ENCODE peak calls at places on chromosomes 6 and 20, in ten cellular contexts. B, Z, P, G, Q, C, D, M, E and O are unnamed samples.

GRCh38 chr6:1223312-1223603 is 88.6 kb upstream of the FOXQ1 start:
- DNase-seq in M (no peak), E (no peak), B (no peak), D (no peak), Z (no peak), P (no peak), Q (no peak), C (no peak), G (no peak), O (no peak)

GRCh38 chr6:126667728-126668127 is 327.8 kb downstream of the CENPW start:
- DNase-seq in Z (no peak), P (no peak), B (no peak), G (no peak), C (no peak), Q (no peak), M (no peak), E (no peak), D (no peak), O (no peak)

GRCh38 chr20:29878281-29878741 is 1379.2 kb upstream of the DEFB115 start:
- DNase-seq in B (no peak), C (no peak), Z (no peak), Q (no peak), D (peak; percentile 69), M (no peak), G (no peak), P (peak; percentile 19), E (no peak), O (no peak)

GRCh38 chr6:169469028-169469427 is 215.4 kb upstream of the THBS2 start:
- DNase-seq in C (no peak), E (no peak), M (no peak), B (no peak), G (no peak), Q (no peak), Z (no peak), D (no peak), P (no peak), O (no peak)

GRCh38 chr20:58103517-58103904 is 124.9 kb downstream of the ANKRD60 start:
- DNase-seq in E (no peak), D (no peak), P (no peak), M (no peak), Q (no peak), C (no peak), G (no peak), B (no peak), Z (no peak), O (no peak)

GRCh38 chr20:5947276-5947675 is 3.1 kb downstream of the TRMT6 start:
- DNase-seq in Q (peak; percentile 60), G (no peak), D (no peak), Z (no peak), B (no peak), P (peak; percentile 80), M (no peak), C (no peak), E (no peak), O (no peak)

GRCh38 chr6:31615748-31616147 is 714 bp downstream of the AIF1 start:
- DNase-seq in B (no peak), G (no peak), C (no peak), Q (no peak), M (no peak), Z (no peak), E (peak; percentile 13), P (no peak), D (no peak), O (no peak)

GRCh38 chr6:51060262-51060762 is 241.6 kb downstream of the TFAP2B start:
- DNase-seq in Q (no peak), G (no peak), Z (no peak), D (no peak), M (no peak), B (no peak), C (no peak), E (no peak), P (no peak), O (no peak)

GRCh38 chr6:3119040-3119723 is 671 bp downstream of the BPHL start:
- DNase-seq in M (no peak), G (no peak), D (peak; percentile 16), P (peak; percentile 35), E (no peak), Q (peak; percentile 32), Z (no peak), B (no peak), C (peak; percentile 42), O (no peak)

GRCh38 chr6:108707328-108707976 is 140.8 kb upstream of the ARMC2 start:
- DNase-seq in G (no peak), D (no peak), M (no peak), Q (no peak), B (no peak), E (no peak), P (no peak), C (no peak), Z (no peak), O (no peak)

GRCh38 chr20:24488800-24489175 is 19.4 kb downstream of the SYNDIG1 start:
- DNase-seq in Z (no peak), P (no peak), G (no peak), B (no peak), E (no peak), Q (no peak), D (no peak), C (no peak), M (no peak), O (no peak)

GRCh38 chr20:24490598-24490997 is 21.2 kb downstream of the SYNDIG1 start:
- DNase-seq in Z (no peak), P (no peak), B (no peak), D (no peak), Q (no peak), M (no peak), C (no peak), G (no peak), E (no peak), O (no peak)

GRCh38 chr20:24489193-24489592 is 19.8 kb downstream of the SYNDIG1 start:
- DNase-seq in P (no peak), C (no peak), Z (no peak), M (no peak), B (no peak), G (no peak), D (no peak), Q (no peak), E (no peak), O (no peak)

GRCh38 chr20:24491043-24491756 is 21.8 kb downstream of the SYNDIG1 start:
- DNase-seq in B (no peak), E (no peak), G (no peak), C (no peak), D (no peak), Q (no peak), M (no peak), P (no peak), Z (no peak), O (no peak)

GRCh38 chr20:24489631-24490260 is 20.3 kb downstream of the SYNDIG1 start:
- DNase-seq in G (peak; percentile 15), E (no peak), Q (no peak), M (no peak), Z (no peak), B (no peak), D (no peak), C (no peak), P (no peak), O (no peak)
- TF ChIP-seq CTCF in G (no peak), E (no peak), Q (no peak), M (no peak), Z (no peak), B (no peak), D (no peak), C (no peak), P (no peak), O (no peak)

GRCh38 chr6:111872521-111873177 is 603 bp downstream of the FYN start:
- DNase-seq in Q (no peak), E (peak; percentile 56), G (peak; percentile 34), C (peak; percentile 55), M (peak; percentile 56), P (no peak), D (no peak), B (no peak), Z (peak; percentile 69), O (peak; percentile 61)
- TF ChIP-seq CTCF in Q (no peak), E (no peak), G (peak; percentile 6), C (no peak), M (no peak), P (no peak), D (no peak), B (no peak), Z (no peak), O (no peak)

GRCh38 chr20:3277686-3278465 is 38.9 kb upstream of the SLC4A11 start:
- DNase-seq in D (no peak), B (no peak), M (no peak), Z (no peak), C (no peak), P (no peak), E (no peak), G (no peak), Q (no peak), O (no peak)

GRCh38 chr20:3275064-3275935 is 36.3 kb upstream of the SLC4A11 start:
- DNase-seq in C (no peak), G (no peak), B (no peak), Z (no peak), M (no peak), P (no peak), E (no peak), Q (no peak), D (no peak), O (no peak)

GRCh38 chr20:3275966-3276365 is 37.0 kb upstream of the SLC4A11 start:
- DNase-seq in G (no peak), B (no peak), M (no peak), D (no peak), Z (no peak), C (peak; percentile 66), Q (no peak), E (no peak), P (no peak), O (no peak)

GRCh38 chr20:3273371-3273770 is 34.4 kb upstream of the SLC4A11 start:
- DNase-seq in C (no peak), B (no peak), G (no peak), E (no peak), Z (no peak), Q (no peak), M (no peak), P (no peak), D (no peak), O (no peak)

DNA sequence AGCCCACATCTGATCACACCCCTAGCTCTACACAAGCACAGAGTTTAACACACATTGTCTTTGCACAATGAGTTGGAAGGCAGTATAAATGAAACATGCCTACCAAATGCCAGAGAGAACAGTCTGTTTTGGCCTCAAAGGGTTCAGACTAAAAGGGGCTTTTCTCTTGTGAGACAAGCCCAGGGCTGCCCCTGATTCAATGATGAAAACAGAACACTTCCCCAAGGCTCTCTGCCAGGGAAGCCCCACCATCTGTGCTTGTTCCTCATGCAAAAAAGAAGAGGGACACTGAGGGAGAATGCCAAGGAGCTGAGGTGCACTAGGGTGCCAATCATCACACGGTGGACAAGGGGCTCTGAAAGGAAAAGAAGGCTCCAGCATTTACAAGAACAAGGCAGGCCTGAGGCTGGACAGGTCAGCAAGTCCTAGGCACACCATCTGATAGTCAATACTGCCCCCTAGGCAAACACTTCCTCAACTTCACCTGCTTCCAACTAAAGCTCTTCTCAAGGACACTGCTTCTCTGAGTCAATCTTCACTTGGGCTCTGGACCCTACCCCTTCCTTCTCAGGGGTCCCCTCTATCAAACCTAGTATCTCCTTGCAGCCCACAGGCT is 37.5 kb upstream of the SLC4A11 start:
- DNase-seq in Z (no peak), D (peak; percentile 66), P (peak; percentile 65), C (peak; percentile 60), M (no peak), G (peak; percentile 9), Q (peak; percentile 50), B (peak; percentile 41), E (no peak), O (no peak)
- TF ChIP-seq CTCF in Z (no peak), D (peak; percentile 41), P (peak; percentile 72), C (peak; percentile 39), M (peak; percentile 23), G (peak; percentile 35), Q (peak; percentile 36), B (no peak), E (no peak), O (no peak)

GRCh38 chr20:18712877-18713276 is 100.7 kb upstream of the SCP2D1 start:
- DNase-seq in E (no peak), Z (no peak), B (no peak), D (no peak), G (no peak), M (no peak), C (no peak), Q (no peak), P (no peak), O (no peak)
- TF ChIP-seq CTCF in E (no peak), Z (no peak), B (no peak), D (no peak), G (no peak), M (no peak), C (no peak), Q (no peak), P (no peak), O (no peak)